ENCODE peak calls at places on chromosome 14, in seven cellular contexts. One of them, this sample, is unnamed.
A peak's percentile ranks its signal among the peaks of the same experiment; 100 is the strongest.

GRCh38 chr14:96136361-96136760 is 68.3 kb upstream of the BDKRB2 start:
- DNase-seq in SHP77: no peak
- DNase-seq in AG09309: no peak
- DNase-seq in EH: peak; percentile 73
- DNase-seq in foreskin fibroblast: peak; percentile 44
- DNase-seq in activated T-helper 1 cell treated with Interleukin-2 at 50 U/mL for 16 hours: no peak
- DNase-seq in NCI-H460: no peak
- DNase-seq in this sample: no peak

GRCh38 chr14:36955376-36955775 is 217.0 kb downstream of the SLC25A21 start:
- DNase-seq in foreskin fibroblast: no peak
- DNase-seq in AG09309: no peak
- DNase-seq in activated T-helper 1 cell treated with Interleukin-2 at 50 U/mL for 16 hours: no peak
- DNase-seq in EH: peak; percentile 46
- DNase-seq in NCI-H460: no peak
- DNase-seq in SHP77: no peak
- DNase-seq in this sample: no peak

GRCh38 chr14:31926123-31926522 is 151.0 kb upstream of the ARHGAP5 start:
- DNase-seq in SHP77: peak; percentile 28
- DNase-seq in EH: peak; percentile 47
- DNase-seq in AG09309: no peak
- DNase-seq in foreskin fibroblast: peak; percentile 64
- DNase-seq in activated T-helper 1 cell treated with Interleukin-2 at 50 U/mL for 16 hours: no peak
- DNase-seq in NCI-H460: peak; percentile 47
- DNase-seq in this sample: no peak

GRCh38 chr14:92660571-92660970 is 87.9 kb downstream of the LGMN start:
- DNase-seq in EH: no peak
- DNase-seq in AG09309: no peak
- DNase-seq in NCI-H460: no peak
- DNase-seq in foreskin fibroblast: no peak
- DNase-seq in activated T-helper 1 cell treated with Interleukin-2 at 50 U/mL for 16 hours: no peak
- DNase-seq in SHP77: no peak
- DNase-seq in this sample: no peak

GRCh38 chr14:100662850-100663527 is 63.7 kb upstream of the DLK1 start:
- DNase-seq in EH: peak; percentile 64
- DNase-seq in SHP77: peak; percentile 85
- DNase-seq in activated T-helper 1 cell treated with Interleukin-2 at 50 U/mL for 16 hours: peak; percentile 19
- DNase-seq in NCI-H460: peak; percentile 69
- DNase-seq in AG09309: no peak
- DNase-seq in foreskin fibroblast: peak; percentile 81
- DNase-seq in this sample: peak; percentile 70

GRCh38 chr14:33275879-33276278 is 337.2 kb downstream of the NPAS3 start:
- DNase-seq in activated T-helper 1 cell treated with Interleukin-2 at 50 U/mL for 16 hours: no peak
- DNase-seq in EH: no peak
- DNase-seq in foreskin fibroblast: no peak
- DNase-seq in AG09309: no peak
- DNase-seq in NCI-H460: no peak
- DNase-seq in SHP77: no peak
- DNase-seq in this sample: no peak

GRCh38 chr14:99572173-99572999 is 31.6 kb downstream of the CCDC85C start:
- DNase-seq in foreskin fibroblast: no peak
- DNase-seq in NCI-H460: no peak
- DNase-seq in SHP77: peak; percentile 47
- DNase-seq in activated T-helper 1 cell treated with Interleukin-2 at 50 U/mL for 16 hours: no peak
- DNase-seq in AG09309: no peak
- DNase-seq in EH: no peak
- DNase-seq in this sample: no peak

GRCh38 chr14:64654072-64654899 is 49.9 kb upstream of the PLEKHG3 start:
- DNase-seq in NCI-H460: no peak
- DNase-seq in foreskin fibroblast: peak; percentile 85
- DNase-seq in AG09309: peak; percentile 81
- DNase-seq in SHP77: peak; percentile 41
- DNase-seq in activated T-helper 1 cell treated with Interleukin-2 at 50 U/mL for 16 hours: no peak
- DNase-seq in EH: peak; percentile 93
- DNase-seq in this sample: no peak

GRCh38 chr14:29216774-29217232 is 450.2 kb downstream of the FOXG1 start:
- DNase-seq in EH: no peak
- DNase-seq in activated T-helper 1 cell treated with Interleukin-2 at 50 U/mL for 16 hours: no peak
- DNase-seq in NCI-H460: no peak
- DNase-seq in AG09309: no peak
- DNase-seq in SHP77: peak; percentile 99
- DNase-seq in foreskin fibroblast: no peak
- DNase-seq in this sample: no peak

GRCh38 chr14:85688024-85688423 is 158.1 kb downstream of the FLRT2 start:
- DNase-seq in foreskin fibroblast: peak; percentile 35
- DNase-seq in activated T-helper 1 cell treated with Interleukin-2 at 50 U/mL for 16 hours: no peak
- DNase-seq in NCI-H460: peak; percentile 58
- DNase-seq in SHP77: no peak
- DNase-seq in EH: no peak
- DNase-seq in AG09309: no peak
- DNase-seq in this sample: no peak

This sample was measured in dorsolateral prefrontal cortex.